ENCODE peak calls at places on chromosomes 5 and 9, in five cellular contexts. A, S, F, T and L are unnamed samples.
A peak's percentile ranks its signal among the peaks of the same experiment; 100 is the strongest.

GRCh38 chr9:121998513-121999049 is 94.5 kb downstream of the TTLL11 start:
- DNase-seq in A (no peak), S (peak; percentile 1), F (no peak), T (no peak), L (no peak)

GRCh38 chr5:13307480-13307879 is 637.0 kb downstream of the DNAH5 start:
- DNase-seq in A (no peak), S (no peak), F (no peak), T (no peak), L (no peak)

GRCh38 chr9:68416891-68417570 is 60.6 kb downstream of the PGM5 start:
- DNase-seq in A (no peak), S (no peak), F (no peak), T (no peak), L (no peak)

GRCh38 chr5:65366655-65367054 is 115.1 kb downstream of the ADAMTS6 start:
- DNase-seq in A (no peak), S (no peak), F (no peak), T (no peak), L (no peak)

GRCh38 chr5:164188733-164189148 is 683.3 kb downstream of the MAT2B start:
- DNase-seq in A (no peak), S (no peak), F (no peak), T (no peak), L (no peak)

GRCh38 chr9:122991370-122991830 is 42.1 kb upstream of the GPR21 start:
- DNase-seq in A (no peak), S (no peak), F (peak; percentile 76), T (peak; percentile 28), L (no peak)

GRCh38 chr5:109903061-109903460 is 213.3 kb downstream of the MAN2A1 start:
- DNase-seq in A (no peak), S (no peak), F (no peak), T (no peak), L (no peak)

GRCh38 chr5:509632-510185 is 14.5 kb downstream of the SLC9A3 start:
- DNase-seq in A (no peak), S (no peak), F (no peak), T (no peak), L (no peak)

GRCh38 chr5:155850411-155850810 is 476.6 kb upstream of the SGCD start:
- DNase-seq in A (no peak), S (no peak), F (no peak), T (no peak), L (no peak)

GRCh38 chr5:119343766-119344165 is 12.1 kb upstream of the TNFAIP8 start:
- DNase-seq in A (no peak), S (no peak), F (no peak), T (no peak), L (no peak)

GRCh38 chr5:169164481-169164925 is 136.4 kb downstream of the SLIT3 start:
- DNase-seq in A (no peak), S (no peak), F (no peak), T (no peak), L (no peak)

DNA sequence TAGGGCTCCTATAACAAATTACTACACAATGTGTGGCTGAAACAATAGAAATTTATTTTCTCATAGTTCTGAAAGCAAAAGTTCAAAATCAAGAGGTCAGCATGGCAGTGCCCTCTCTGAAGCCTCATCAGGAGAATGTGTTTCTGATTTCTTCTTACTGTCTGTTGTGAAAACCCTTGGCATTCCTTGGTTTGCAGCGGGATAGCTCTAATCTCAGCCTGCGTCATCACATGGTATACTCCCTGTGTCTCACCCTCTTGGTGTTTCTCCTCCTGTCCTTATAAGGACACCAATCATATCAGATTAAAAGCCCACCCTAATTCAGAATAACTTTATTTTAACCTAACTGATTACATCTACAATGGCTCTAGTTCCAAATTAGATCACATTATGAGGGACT is 87.5 kb upstream of the CDH9 start:
- DNase-seq in A (no peak), S (no peak), F (no peak), T (no peak), L (no peak)
- TF ChIP-seq POLR2A in A (no peak), S (no peak), F (no peak), T (no peak), L (no peak)

GRCh38 chr9:4011062-4011461 is 288.8 kb downstream of the GLIS3 start:
- DNase-seq in A (no peak), S (no peak), F (no peak), T (no peak), L (no peak)

GRCh38 chr9:4005896-4006295 is 294.0 kb downstream of the GLIS3 start:
- DNase-seq in A (no peak), S (no peak), F (no peak), T (no peak), L (no peak)

GRCh38 chr9:4010309-4010708 is 289.6 kb downstream of the GLIS3 start:
- DNase-seq in A (no peak), S (no peak), F (no peak), T (no peak), L (no peak)

GRCh38 chr9:4012446-4012845 is 287.4 kb downstream of the GLIS3 start:
- DNase-seq in A (no peak), S (no peak), F (no peak), T (no peak), L (no peak)

DNA sequence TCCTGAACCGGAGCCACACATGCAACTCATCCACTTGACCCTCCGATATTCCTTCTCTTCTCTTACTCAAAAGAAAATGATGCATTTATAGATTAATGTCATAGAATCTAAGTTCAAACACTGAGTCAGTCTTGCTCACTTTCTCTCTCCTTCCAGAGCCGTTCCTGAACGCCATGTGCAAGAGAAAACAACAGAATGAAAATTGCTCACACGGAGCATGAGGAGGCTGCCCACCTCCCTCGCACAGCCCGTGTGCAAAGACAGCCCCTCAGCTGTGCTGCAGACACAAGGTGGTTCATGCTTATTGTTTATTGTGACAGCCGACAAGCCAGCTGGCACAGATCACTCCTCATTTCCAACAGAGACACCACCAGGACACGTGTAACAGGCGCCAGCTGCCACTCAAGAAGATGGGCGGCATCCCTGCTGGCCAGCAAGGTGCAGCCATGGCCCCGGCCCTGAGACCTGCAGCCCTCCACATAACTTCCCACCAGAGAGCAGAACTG is 290.8 kb downstream of the GLIS3 start:
- DNase-seq in A (no peak), S (no peak), F (no peak), T (no peak), L (no peak)
- H3K4me1 ChIP-seq in A (no peaks in the 10 kb centered on the region), S (no peaks in the 10 kb centered on the region), F (no peaks in the 10 kb centered on the region), T (no peaks in the 10 kb centered on the region), L (no peaks in the 10 kb centered on the region)

DNA sequence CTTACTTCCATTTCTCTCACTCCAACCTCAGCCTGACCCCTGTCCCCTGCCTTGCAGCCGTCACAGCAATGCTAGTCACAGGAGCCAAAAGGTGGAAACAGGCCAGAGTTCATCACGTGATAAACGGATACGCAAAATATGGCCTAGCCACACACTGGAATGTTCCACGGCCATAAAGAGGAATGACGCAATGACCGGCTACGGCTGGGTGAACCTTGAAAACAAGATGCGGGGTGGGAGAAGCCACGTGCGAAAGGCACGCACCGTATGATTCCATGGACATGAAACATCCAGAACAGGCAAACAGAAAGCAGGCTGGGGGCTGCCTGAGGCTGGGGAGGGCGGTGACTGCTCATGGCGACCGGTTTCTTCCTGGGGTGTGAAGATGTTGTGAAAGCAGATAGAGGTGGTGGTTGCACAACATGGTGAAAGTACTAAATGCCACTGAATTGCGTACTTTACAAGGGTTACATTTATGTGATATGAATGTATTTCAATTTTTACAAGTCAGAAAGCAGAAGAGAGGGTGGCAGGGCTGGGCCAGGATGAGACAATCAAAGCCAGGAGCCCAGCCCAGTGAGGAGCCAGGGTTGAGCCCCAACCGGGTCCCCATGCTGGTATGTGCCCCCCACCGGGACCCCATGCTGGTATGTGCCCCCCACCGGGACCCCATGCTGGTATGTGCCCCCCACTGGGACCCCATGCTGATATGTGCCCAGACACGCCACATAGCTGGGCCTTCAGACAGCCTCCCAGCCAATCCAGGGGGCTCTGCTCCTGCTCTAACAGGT is 117.8 kb upstream of the SARDH start:
- DNase-seq in A (no peak), S (no peak), F (peak; percentile 96), T (no peak), L (no peak)
- TF ChIP-seq POLR2A in A (no peak), S (no peak), F (no peak), T (no peak), L (no peak)

DNA sequence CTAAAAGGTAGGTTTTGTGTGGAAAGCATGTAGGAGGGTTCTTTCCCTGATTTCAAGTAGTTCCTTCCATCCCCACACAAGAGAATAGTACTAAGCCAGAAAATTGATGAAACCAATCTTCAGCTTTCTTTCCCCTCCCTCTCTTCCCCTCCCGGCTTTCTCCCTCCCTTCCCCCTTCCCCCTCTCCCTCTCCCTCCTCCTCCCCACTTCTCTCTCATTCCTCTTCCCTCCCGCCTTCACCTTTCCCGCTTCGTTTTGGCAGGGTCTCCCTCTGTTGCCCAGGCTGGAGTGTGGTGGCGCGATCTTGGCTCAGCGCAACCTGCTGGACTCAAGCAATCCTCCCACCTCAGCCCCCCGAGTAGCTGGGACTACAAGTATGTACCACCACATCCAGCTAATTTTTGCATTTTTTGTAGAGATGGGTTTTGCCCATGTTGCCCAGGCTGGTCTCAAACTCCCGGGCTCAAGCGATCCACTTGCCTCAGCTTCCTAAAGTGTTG is 85.8 kb downstream of the ZCCHC7 start:
- DNase-seq in A (no peak), S (no peak), F (no peak), T (no peak), L (no peak)
- H3K4me1 ChIP-seq in A (peaks cover 4% of the 10 kb centered on the region), S (peaks cover 7% of the 10 kb centered on the region), F (peaks cover 6% of the 10 kb centered on the region), T (no peaks in the 10 kb centered on the region), L (no peaks in the 10 kb centered on the region)

GRCh38 chr5:150156540-150156939 is 895 bp upstream of the PDGFRB start:
- DNase-seq in A (no peak), S (no peak), F (no peak), T (no peak), L (no peak)

GRCh38 chr5:150156033-150156381 is 362 bp upstream of the PDGFRB start:
- DNase-seq in A (no peak), S (no peak), F (no peak), T (no peak), L (no peak)

GRCh38 chr5:150153957-150154617 is 1.6 kb downstream of the PDGFRB start:
- DNase-seq in A (no peak), S (peak; percentile 52), F (no peak), T (peak; percentile 45), L (no peak)

GRCh38 chr5:150154618-150155134 is 969 bp downstream of the PDGFRB start:
- DNase-seq in A (no peak), S (no peak), F (no peak), T (no peak), L (no peak)

DNA sequence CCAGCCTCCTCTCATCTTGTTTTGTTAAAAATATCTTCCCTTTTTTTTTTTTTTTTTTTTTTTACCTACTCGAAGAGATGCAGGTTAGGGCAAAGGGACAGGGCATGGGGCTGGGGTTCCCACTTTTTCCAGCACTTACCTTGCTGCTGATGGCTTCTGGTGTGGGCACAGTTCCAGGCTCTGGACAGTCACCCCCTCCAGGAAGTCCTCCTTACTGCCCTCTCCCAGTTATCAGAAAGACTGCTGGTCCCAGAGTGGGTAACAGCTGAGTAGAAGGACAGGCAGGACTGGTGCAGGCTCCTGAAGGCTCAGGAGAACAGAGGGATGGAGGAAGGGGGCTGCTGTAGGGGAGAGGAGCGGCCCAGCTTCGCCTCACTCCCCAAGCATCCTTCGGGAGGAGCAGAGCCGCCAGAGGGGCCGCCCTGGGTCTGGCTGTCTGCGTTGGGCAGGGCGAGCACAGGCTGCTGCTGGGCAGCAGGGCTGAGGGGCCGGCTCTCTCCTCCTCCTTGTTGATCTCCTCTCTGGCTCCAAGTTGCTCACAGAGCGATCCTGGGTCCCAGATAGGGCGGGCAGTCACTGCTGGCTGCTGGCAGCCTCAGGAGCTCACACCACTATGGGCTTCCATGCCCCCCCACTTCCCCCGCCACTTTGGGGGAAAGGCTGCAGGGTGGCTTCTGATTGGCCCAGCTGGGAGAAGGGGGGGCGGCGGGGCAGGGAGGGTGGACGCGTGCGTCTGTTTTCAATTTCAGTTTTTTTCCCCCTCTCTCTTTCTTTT is at the start of gene PDGFRB:
- DNase-seq in A (peak; percentile 93), S (peak; percentile 79), F (peak; percentile 82), T (peak; percentile 97), L (no peak)
- TF ChIP-seq POLR2A in A (peak; percentile 90), S (peak; percentile 18), F (peak; percentile 44), T (peak; percentile 82), L (no peak)